ENCODE peak calls at places on chromosomes 12 and 14, in eight cellular contexts. H is RPMI8226, Y is choroid plexus epithelial cell, R is tibial artery, F is NCI-H187 treated with DMSO at 0.1 percent for 48 hours, L is D341Med, V is HFF-Myc, T is ovary. X is an unnamed sample.

GRCh38 chr12:104682790-104683279 is 226.1 kb downstream of the CHST11 start:
- DNase-seq in H (no peak), Y (no peak), R (no peak), F (no peak), L (no peak), V (no peak), T (no peak), X (no peak)

GRCh38 chr14:65560340-65561027 is 148.0 kb downstream of the FUT8 start:
- DNase-seq in H (no peak), Y (no peak), R (no peak), F (no peak), L (no peak), V (no peak), T (no peak), X (no peak)

GRCh38 chr12:52608826-52609630 is 7.8 kb upstream of the KRT72 start:
- DNase-seq in H (no peak), Y (no peak), R (no peak), F (no peak), L (no peak), V (no peak), T (no peak), X (no peak)

GRCh38 chr12:67790660-67791059 is 142.1 kb downstream of the DYRK2 start:
- DNase-seq in H (no peak), Y (no peak), R (no peak), F (peak; percentile 39), L (no peak), V (no peak), T (no peak), X (no peak)

GRCh38 chr14:32761381-32761968 is 177.2 kb upstream of the NPAS3 start:
- DNase-seq in H (no peak), Y (peak; percentile 58), R (no peak), F (no peak), L (no peak), V (no peak), T (no peak), X (no peak)

GRCh38 chr12:120628919-120629318 is 11.5 kb upstream of the CABP1 start:
- DNase-seq in H (no peak), Y (no peak), R (no peak), F (no peak), L (no peak), V (no peak), T (no peak), X (no peak)

GRCh38 chr14:30227871-30228270 is 300.2 kb upstream of the PRKD1 start:
- DNase-seq in H (no peak), Y (peak; percentile 76), R (peak; percentile 43), F (no peak), L (no peak), V (peak; percentile 37), T (peak; percentile 26), X (no peak)

GRCh38 chr12:71872401-71872800 is 32.8 kb downstream of the TBC1D15 start:
- DNase-seq in H (no peak), Y (no peak), R (no peak), F (no peak), L (no peak), V (no peak), T (no peak), X (no peak)

GRCh38 chr12:110600254-110600653 is 13.7 kb upstream of the TCTN1 start:
- DNase-seq in H (peak; percentile 49), Y (peak; percentile 80), R (no peak), F (no peak), L (peak; percentile 34), V (no peak), T (no peak), X (no peak)

GRCh38 chr12:123445388-123446344 is 9.2 kb upstream of the RILPL2 start:
- DNase-seq in H (no peak), Y (peak; percentile 61), R (peak; percentile 50), F (no peak), L (no peak), V (no peak), T (no peak), X (peak; percentile 44)

GRCh38 chr12:18250313-18250916 is 10.9 kb upstream of the PIK3C2G start:
- DNase-seq in H (peak; percentile 64), Y (peak; percentile 87), R (no peak), F (peak; percentile 29), L (peak; percentile 38), V (peak; percentile 52), T (peak; percentile 25), X (no peak)

GRCh38 chr12:30908389-30909087 is 18.0 kb upstream of the TSPAN11 start:
- DNase-seq in H (peak; percentile 38), Y (peak; percentile 97), R (no peak), F (no peak), L (no peak), V (peak; percentile 97), T (no peak), X (no peak)

GRCh38 chr12:47033081-47033480 is 46.3 kb upstream of the PCED1B start:
- DNase-seq in H (no peak), Y (peak; percentile 74), R (peak; percentile 51), F (no peak), L (no peak), V (no peak), T (peak; percentile 56), X (no peak)

GRCh38 chr14:92173668-92174067 is 51.9 kb downstream of the CPSF2 start:
- DNase-seq in H (no peak), Y (peak; percentile 25), R (no peak), F (no peak), L (no peak), V (no peak), T (no peak), X (no peak)

GRCh38 chr14:34699873-34700621 is 14.3 kb downstream of the CFL2 start:
- DNase-seq in H (no peak), Y (peak; percentile 92), R (no peak), F (no peak), L (no peak), V (peak; percentile 97), T (no peak), X (no peak)

GRCh38 chr12:110339184-110339952 is 58.3 kb downstream of the ATP2A2 start:
- DNase-seq in H (no peak), Y (no peak), R (no peak), F (no peak), L (no peak), V (no peak), T (no peak), X (no peak)

GRCh38 chr14:53954551-53955233 is 1.9 kb downstream of the BMP4 start:
- DNase-seq in H (no peak), Y (peak; percentile 13), R (peak; percentile 37), F (no peak), L (peak; percentile 52), V (no peak), T (peak; percentile 50), X (peak; percentile 33)

GRCh38 chr12:61870658-61871559 is 389.3 kb upstream of the USP15 start:
- DNase-seq in H (peak; percentile 7), Y (no peak), R (no peak), F (no peak), L (no peak), V (no peak), T (no peak), X (no peak)

GRCh38 chr14:21098134-21098891 is at the start of gene ZNF219:
- DNase-seq in H (no peak), Y (no peak), R (peak; percentile 65), F (no peak), L (peak; percentile 80), V (no peak), T (peak; percentile 69), X (no peak)

GRCh38 chr14:22475381-22475780 is 113.6 kb downstream of the DAD1 start:
- DNase-seq in H (no peak), Y (no peak), R (no peak), F (no peak), L (no peak), V (no peak), T (no peak), X (no peak)

GRCh38 chr12:46560078-46560477 is 187.5 kb upstream of the SLC38A2 start:
- DNase-seq in H (no peak), Y (no peak), R (no peak), F (no peak), L (no peak), V (no peak), T (no peak), X (no peak)

GRCh38 chr14:58533417-58533816 is 104.3 kb upstream of the DACT1 start:
- DNase-seq in H (no peak), Y (peak; percentile 37), R (no peak), F (no peak), L (no peak), V (peak; percentile 7), T (no peak), X (no peak)

GRCh38 chr12:30694971-30695326 is 720 bp downstream of the IPO8 start:
- DNase-seq in H (peak; percentile 63), Y (peak; percentile 45), R (peak; percentile 50), F (no peak), L (peak; percentile 62), V (no peak), T (peak; percentile 31), X (no peak)

GRCh38 chr12:62684586-62685295 is 218.1 kb downstream of the MON2 start:
- DNase-seq in H (no peak), Y (no peak), R (peak; percentile 79), F (no peak), L (no peak), V (no peak), T (peak; percentile 80), X (no peak)

GRCh38 chr14:51653096-51653814 is 1.5 kb downstream of the FRMD6 start:
- DNase-seq in H (no peak), Y (peak; percentile 88), R (no peak), F (no peak), L (no peak), V (no peak), T (no peak), X (no peak)

GRCh38 chr12:38886064-38886463 is 19.3 kb downstream of the CPNE8 start:
- DNase-seq in H (peak; percentile 7), Y (peak; percentile 40), R (peak; percentile 49), F (no peak), L (no peak), V (no peak), T (peak; percentile 30), X (no peak)

GRCh38 chr12:51653431-51653830 is 62.4 kb downstream of the SCN8A start:
- DNase-seq in H (no peak), Y (no peak), R (no peak), F (no peak), L (no peak), V (no peak), T (no peak), X (no peak)

GRCh38 chr12:108826807-108827721 is 30.3 kb downstream of the SSH1 start:
- DNase-seq in H (no peak), Y (no peak), R (no peak), F (no peak), L (no peak), V (no peak), T (no peak), X (no peak)

GRCh38 chr14:100878271-100879146 is 25.0 kb downstream of the RTL1 start:
- DNase-seq in H (no peak), Y (no peak), R (no peak), F (no peak), L (no peak), V (no peak), T (no peak), X (no peak)

GRCh38 chr14:36367985-36368774 is 47.7 kb upstream of the MBIP start:
- DNase-seq in H (no peak), Y (no peak), R (no peak), F (no peak), L (no peak), V (no peak), T (no peak), X (no peak)

GRCh38 chr12:93751864-93752610 is 74.9 kb downstream of the CRADD start:
- DNase-seq in H (no peak), Y (peak; percentile 90), R (no peak), F (no peak), L (no peak), V (peak; percentile 33), T (no peak), X (no peak)

X was measured in GM06990.